ENCODE peak calls at places on chromosomes 1 and 21, in seven cellular contexts. S is PC-3; Z is Karpas-422; F is ovary; M is SJSA1; N is keratinocyte; H is CD4-positive, CD25-positive, alpha-beta regulatory T cell. G is an unnamed sample.

GRCh38 chr1:25819496-25820246 is at the start of gene MTFR1L:
- DNase-seq in M (peak; percentile 89), H (peak; percentile 92), S (peak; percentile 72), N (peak; percentile 75), Z (peak; percentile 96), F (peak; percentile 86), G (peak; percentile 90)

GRCh38 chr1:66134004-66134403 is 341.3 kb downstream of the PDE4B start:
- DNase-seq in N (no peak), H (no peak), Z (no peak), S (no peak), M (no peak), F (no peak), G (no peak)

GRCh38 chr21:43361127-43361492 is 65.8 kb downstream of the SIK1 start:
- DNase-seq in H (peak; percentile 14), F (no peak), N (no peak), Z (peak; percentile 63), S (no peak), M (no peak), G (peak; percentile 55)

GRCh38 chr1:2556277-2557145 is at the start of gene TNFRSF14:
- DNase-seq in H (peak; percentile 80), M (peak; percentile 68), F (peak; percentile 49), N (no peak), Z (peak; percentile 58), S (peak; percentile 51), G (no peak)

GRCh38 chr1:45924736-45925135 is 121.3 kb downstream of the MAST2 start:
- DNase-seq in N (no peak), Z (no peak), F (no peak), H (no peak), M (no peak), S (no peak), G (peak; percentile 62)

GRCh38 chr1:193229136-193229535 is 42.7 kb upstream of the B3GALT2 start:
- DNase-seq in N (peak; percentile 5), Z (no peak), H (no peak), S (peak; percentile 72), F (no peak), M (peak; percentile 13), G (no peak)

GRCh38 chr1:3247521-3248031 is 178.6 kb downstream of the PRDM16 start:
- DNase-seq in M (no peak), Z (no peak), H (no peak), N (no peak), F (no peak), S (no peak), G (peak; percentile 24)

GRCh38 chr1:117895482-117896114 is 33.8 kb downstream of the GDAP2 start:
- DNase-seq in M (peak; percentile 74), S (peak; percentile 89), F (peak; percentile 71), H (peak; percentile 50), N (peak; percentile 36), Z (peak; percentile 92), G (peak; percentile 64)

GRCh38 chr21:42233067-42233981 is 14.4 kb downstream of the ABCG1 start:
- DNase-seq in N (no peak), F (peak; percentile 41), S (peak; percentile 13), H (peak; percentile 85), Z (peak; percentile 80), M (peak; percentile 34), G (peak; percentile 61)

GRCh38 chr1:69766431-69766830 is 198.7 kb downstream of the LRRC7 start:
- DNase-seq in F (no peak), Z (no peak), N (no peak), H (no peak), M (no peak), S (no peak), G (no peak)

GRCh38 chr21:14120091-14120734 is 90.5 kb downstream of the LIPI start:
- DNase-seq in N (no peak), F (no peak), H (peak; percentile 8), M (peak; percentile 25), Z (peak; percentile 74), S (peak; percentile 33), G (peak; percentile 56)

GRCh38 chr1:244778356-244778755 is 57.1 kb upstream of the COX20 start:
- DNase-seq in F (no peak), N (peak; percentile 25), H (no peak), S (peak; percentile 95), Z (no peak), M (peak; percentile 44), G (no peak)

GRCh38 chr1:154760469-154760933 is 109.6 kb downstream of the KCNN3 start:
- DNase-seq in S (peak; percentile 56), H (peak; percentile 83), M (no peak), Z (no peak), N (no peak), F (peak; percentile 73), G (peak; percentile 61)

GRCh38 chr1:59619576-59619975 is 195.2 kb upstream of the HOOK1 start:
- DNase-seq in F (no peak), M (no peak), S (no peak), H (no peak), Z (no peak), N (no peak), G (no peak)

GRCh38 chr1:4081806-4082645 is 182.0 kb upstream of the C1orf174 start:
- DNase-seq in Z (no peak), S (no peak), M (no peak), H (no peak), N (no peak), F (no peak), G (no peak)

GRCh38 chr1:22048351-22049192 is 3.9 kb upstream of the CDC42 start:
- DNase-seq in S (peak; percentile 71), M (no peak), Z (peak; percentile 52), F (no peak), N (no peak), H (no peak), G (peak; percentile 36)

GRCh38 chr1:42420911-42421585 is 34.8 kb downstream of the ZMYND12 start:
- DNase-seq in Z (no peak), H (no peak), M (no peak), F (peak; percentile 39), N (no peak), S (peak; percentile 41), G (no peak)

GRCh38 chr1:161934278-161934608 is 89.4 kb downstream of the OLFML2B start:
- DNase-seq in H (peak; percentile 39), N (no peak), Z (no peak), S (no peak), M (no peak), F (no peak), G (no peak)

GRCh38 chr1:5874416-5875110 is 117.7 kb downstream of the NPHP4 start:
- DNase-seq in Z (no peak), S (no peak), M (no peak), H (no peak), F (no peak), N (no peak), G (no peak)

GRCh38 chr1:56415258-56415657 is 164.1 kb downstream of the PLPP3 start:
- DNase-seq in F (no peak), Z (no peak), N (no peak), M (no peak), S (peak; percentile 38), H (no peak), G (no peak)
- H3K27ac ChIP-seq in F (no peak overlapping the region), Z (no peak overlapping the region), N (no peak overlapping the region), M (no peak overlapping the region), S (peak overlapping the region; percentile 68), H (no peak overlapping the region), G (no peak overlapping the region)

GRCh38 chr1:39877231-39877778 is 6.0 kb downstream of the TRIT1 start:
- DNase-seq in N (no peak), S (no peak), Z (no peak), H (no peak), F (no peak), M (no peak), G (no peak)
- H3K27ac ChIP-seq in N (no peak overlapping the region), S (no peak overlapping the region), Z (peak overlapping the region; percentile 10), H (no peak overlapping the region), F (no peak overlapping the region), M (no peak overlapping the region), G (no peak overlapping the region)

DNA sequence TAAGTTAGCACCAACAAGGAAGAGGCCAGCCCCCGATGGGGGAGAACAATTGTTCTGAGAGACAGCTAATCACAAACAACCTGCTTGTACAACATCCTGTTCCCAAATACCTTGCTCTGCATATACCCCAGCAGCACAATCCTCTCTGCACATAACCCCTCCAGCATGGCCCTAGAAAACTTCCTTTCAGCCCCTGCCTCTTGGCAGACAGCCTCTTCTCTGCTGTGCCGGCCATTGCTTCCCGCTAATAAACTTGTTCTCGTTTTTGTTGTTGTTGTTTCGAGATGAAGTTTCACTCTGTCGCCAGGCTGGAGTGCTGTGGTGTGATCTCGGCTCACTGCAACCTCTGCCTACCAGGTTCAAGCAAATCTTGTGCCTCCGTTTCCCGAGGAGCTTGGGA is 392.7 kb downstream of the SMYD3 start:
- DNase-seq in Z (no peak), N (no peak), M (no peak), F (no peak), H (no peak), S (no peak), G (peak; percentile 31)
- H3K27ac ChIP-seq in Z (no peak overlapping the region), N (no peak overlapping the region), M (no peak overlapping the region), F (no peak overlapping the region), H (no peak overlapping the region), S (no peak overlapping the region), G (no peak overlapping the region)

DNA sequence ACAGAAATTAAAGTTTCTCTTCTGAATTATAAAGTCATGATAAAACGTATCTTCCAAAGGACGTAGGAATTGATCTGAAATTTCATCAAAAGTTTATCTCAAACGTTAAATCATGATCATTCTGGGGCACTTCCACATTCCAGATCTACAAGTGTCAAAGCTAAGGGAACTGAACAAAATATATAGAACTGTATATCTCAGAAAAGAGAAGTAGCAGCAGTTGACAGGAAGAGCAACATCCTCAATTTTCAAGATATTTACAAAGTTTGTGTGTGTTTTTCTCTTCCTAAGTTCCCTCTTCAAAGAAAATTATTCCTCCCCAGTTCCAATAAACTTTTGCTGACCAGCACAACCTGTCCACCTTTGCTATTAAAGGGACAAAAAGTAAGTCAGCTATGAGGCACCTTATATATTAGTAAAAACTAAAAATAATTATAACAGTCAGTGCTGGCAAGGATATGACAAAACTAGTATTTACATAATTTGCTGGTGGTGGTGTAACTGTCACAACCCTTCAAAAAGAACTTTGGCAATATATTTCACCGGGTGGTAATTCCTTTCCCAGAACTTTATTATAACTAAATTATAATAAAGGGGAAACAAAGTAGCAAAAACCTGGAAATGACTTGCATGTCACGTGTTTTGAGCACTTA is 38.5 kb upstream of the EYA3 start:
- DNase-seq in H (no peak), F (no peak), N (no peak), Z (no peak), M (no peak), S (no peak), G (no peak)
- H3K27ac ChIP-seq in H (no peak overlapping the region), F (no peak overlapping the region), N (no peak overlapping the region), Z (peak overlapping the region; percentile 60), M (no peak overlapping the region), S (no peak overlapping the region), G (no peak overlapping the region)

GRCh38 chr1:242201090-242201489 is 202.2 kb upstream of the MAP1LC3C start:
- DNase-seq in H (no peak), S (no peak), M (no peak), Z (no peak), N (no peak), F (no peak), G (no peak)
- H3K27ac ChIP-seq in H (no peak overlapping the region), S (no peak overlapping the region), M (no peak overlapping the region), Z (no peak overlapping the region), N (no peak overlapping the region), F (no peak overlapping the region), G (no peak overlapping the region)

GRCh38 chr1:83959824-83960441 is 39.0 kb downstream of the TTLL7 start:
- DNase-seq in H (no peak), M (no peak), F (no peak), S (no peak), Z (no peak), N (no peak), G (no peak)
- H3K27ac ChIP-seq in H (no peak overlapping the region), M (no peak overlapping the region), F (no peak overlapping the region), S (no peak overlapping the region), Z (no peak overlapping the region), N (no peak overlapping the region), G (no peak overlapping the region)

GRCh38 chr1:201493757-201494617 is 12.9 kb downstream of the CSRP1 start:
- DNase-seq in S (no peak), M (no peak), H (no peak), N (no peak), F (peak; percentile 64), Z (no peak), G (no peak)
- H3K27ac ChIP-seq in S (no peak overlapping the region), M (no peak overlapping the region), H (no peak overlapping the region), N (no peak overlapping the region), F (peak overlapping the region; percentile 13), Z (no peak overlapping the region), G (no peak overlapping the region)

G was measured in mesendoderm.